ENCODE peak calls at places on chromosome 1, in ten cellular contexts. H is stimulated activated naive B cell treated with anti-CD40 and anti-IgM and Interleukin-4, amounts not matched to agents 10 μg/mL and 1 μg/mL and 100 μg/mL, for 72 hours; F is ovary; Y is stimulated activated CD4-positive, alpha-beta T cell treated with anti-CD3 and anti-CD28 coated beads, TNF-alpha, amount 100 ng/mL, for 24 hours; R is ureter; K is NCI-H1105; V is astrocyte of the spinal cord; A is GM12892; E is ELR; J is naive thymus-derived CD8-positive, alpha-beta T cell. L is an unnamed sample.
A peak's percentile ranks its signal among the peaks of the same experiment; 100 is the strongest.

GRCh38 chr1:109379422-109379821 is 18.3 kb downstream of the SORT1 start:
- DNase-seq in H (no peak), F (no peak), Y (no peak), R (no peak), K (no peak), V (no peak), A (no peak), E (no peak), J (no peak), L (no peak)

GRCh38 chr1:159141584-159142518 is 29.6 kb upstream of the CADM3 start:
- DNase-seq in H (no peak), F (no peak), Y (no peak), R (no peak), K (peak; percentile 91), V (peak; percentile 68), A (no peak), E (peak; percentile 79), J (no peak), L (peak; percentile 54)

GRCh38 chr1:206453111-206453510 is 17.2 kb upstream of the IKBKE start:
- DNase-seq in H (no peak), F (no peak), Y (no peak), R (no peak), K (no peak), V (no peak), A (no peak), E (no peak), J (no peak), L (no peak)

GRCh38 chr1:78004719-78005346 is at the start of gene DNAJB4:
- DNase-seq in H (peak; percentile 68), F (peak; percentile 68), Y (peak; percentile 20), R (peak; percentile 74), K (no peak), V (peak; percentile 98), A (peak; percentile 34), E (peak; percentile 99), J (peak; percentile 91), L (peak; percentile 70)

GRCh38 chr1:10788592-10789006 is 7.8 kb downstream of the CASZ1 start:
- DNase-seq in H (no peak), F (no peak), Y (no peak), R (no peak), K (no peak), V (no peak), A (no peak), E (no peak), J (no peak), L (peak; percentile 63)

GRCh38 chr1:6868371-6869001 is 83.2 kb downstream of the CAMTA1 start:
- DNase-seq in H (no peak), F (no peak), Y (no peak), R (no peak), K (no peak), V (peak; percentile 26), A (no peak), E (no peak), J (no peak), L (no peak)

GRCh38 chr1:242178924-242179708 is 180.2 kb upstream of the MAP1LC3C start:
- DNase-seq in H (no peak), F (no peak), Y (no peak), R (no peak), K (no peak), V (no peak), A (no peak), E (no peak), J (no peak), L (no peak)

GRCh38 chr1:52520149-52520548 is 32.7 kb downstream of the TUT4 start:
- DNase-seq in H (no peak), F (no peak), Y (no peak), R (no peak), K (no peak), V (peak; percentile 53), A (no peak), E (peak; percentile 13), J (no peak), L (no peak)

GRCh38 chr1:27418326-27418761 is 25.9 kb downstream of the GPR3 start:
- DNase-seq in H (peak; percentile 62), F (no peak), Y (no peak), R (peak; percentile 82), K (no peak), V (peak; percentile 95), A (peak; percentile 55), E (peak; percentile 91), J (no peak), L (peak; percentile 75)

GRCh38 chr1:33903210-33903589 is 39.3 kb downstream of the HMGB4 start:
- DNase-seq in H (no peak), F (no peak), Y (no peak), R (no peak), K (no peak), V (peak; percentile 18), A (no peak), E (no peak), J (no peak), L (peak; percentile 11)

GRCh38 chr1:53583021-53583902 is 124.1 kb downstream of the DMRTB1 start:
- DNase-seq in H (no peak), F (no peak), Y (no peak), R (no peak), K (no peak), V (no peak), A (no peak), E (no peak), J (no peak), L (no peak)

GRCh38 chr1:216193839-216194443 is 229.3 kb downstream of the USH2A start:
- DNase-seq in H (no peak), F (no peak), Y (no peak), R (no peak), K (no peak), V (no peak), A (no peak), E (peak; percentile 28), J (no peak), L (no peak)